ENCODE peak calls at places on chromosomes 16 and 17, in six cellular contexts. One of them, this sample, is unnamed. For H3K4me1, the result is how much of the 10 kb centered on the place peaks cover.

GRCh38 chr17:42221886-42222745 is 27.8 kb upstream of the GHDC start:
- DNase-seq in A549: peak
- DNase-seq in sigmoid colon: no peak
- DNase-seq in CD8-positive, alpha-beta memory T cell: peak
- DNase-seq in kidney: no peak
- DNase-seq in GM23338: peak
- DNase-seq in this sample: peak

GRCh38 chr17:66909811-66910210 is 54.7 kb upstream of the CACNG4 start:
- DNase-seq in A549: no peak
- DNase-seq in sigmoid colon: no peak
- DNase-seq in CD8-positive, alpha-beta memory T cell: no peak
- DNase-seq in kidney: no peak
- DNase-seq in GM23338: no peak
- DNase-seq in this sample: no peak

GRCh38 chr17:48127371-48128051 is 19.9 kb downstream of the SNX11 start:
- DNase-seq in A549: peak
- DNase-seq in sigmoid colon: no peak
- DNase-seq in CD8-positive, alpha-beta memory T cell: no peak
- DNase-seq in kidney: peak
- DNase-seq in GM23338: no peak
- DNase-seq in this sample: no peak

GRCh38 chr17:58232707-58233156 is 5.7 kb upstream of the LPO start:
- DNase-seq in A549: peak
- DNase-seq in sigmoid colon: no peak
- DNase-seq in CD8-positive, alpha-beta memory T cell: no peak
- DNase-seq in kidney: no peak
- DNase-seq in GM23338: peak
- DNase-seq in this sample: no peak

GRCh38 chr17:13510062-13510461 is 91.7 kb downstream of the HS3ST3A1 start:
- DNase-seq in A549: no peak
- DNase-seq in sigmoid colon: no peak
- DNase-seq in CD8-positive, alpha-beta memory T cell: no peak
- DNase-seq in kidney: no peak
- DNase-seq in GM23338: peak
- DNase-seq in this sample: no peak

GRCh38 chr16:70159355-70160348 is 13.9 kb upstream of the CLEC18C start:
- DNase-seq in A549: no peak
- DNase-seq in sigmoid colon: no peak
- DNase-seq in CD8-positive, alpha-beta memory T cell: peak
- DNase-seq in kidney: no peak
- DNase-seq in GM23338: no peak
- DNase-seq in this sample: no peak

GRCh38 chr17:75914643-75915265 is 10.1 kb upstream of the MRPL38 start:
- DNase-seq in A549: no peak
- DNase-seq in sigmoid colon: no peak
- DNase-seq in CD8-positive, alpha-beta memory T cell: no peak
- DNase-seq in kidney: no peak
- DNase-seq in GM23338: peak
- DNase-seq in this sample: no peak

GRCh38 chr17:14201595-14201994 is 35.1 kb downstream of the CDRT15 start:
- DNase-seq in A549: no peak
- DNase-seq in sigmoid colon: no peak
- DNase-seq in CD8-positive, alpha-beta memory T cell: peak
- DNase-seq in kidney: peak
- DNase-seq in GM23338: peak
- DNase-seq in this sample: peak

GRCh38 chr16:79748629-79749028 is 148.1 kb upstream of the MAF start:
- DNase-seq in A549: no peak
- DNase-seq in sigmoid colon: no peak
- DNase-seq in CD8-positive, alpha-beta memory T cell: no peak
- DNase-seq in kidney: no peak
- DNase-seq in GM23338: no peak
- DNase-seq in this sample: no peak

GRCh38 chr17:77327181-77327565 is 186.4 kb downstream of the SEC14L1 start:
- DNase-seq in A549: no peak
- DNase-seq in sigmoid colon: peak
- DNase-seq in CD8-positive, alpha-beta memory T cell: peak
- DNase-seq in kidney: peak
- DNase-seq in GM23338: no peak
- DNase-seq in this sample: no peak

GRCh38 chr17:66755101-66755943 is 79.6 kb upstream of the CACNG5 start:
- DNase-seq in A549: no peak
- DNase-seq in sigmoid colon: peak
- DNase-seq in CD8-positive, alpha-beta memory T cell: no peak
- DNase-seq in kidney: no peak
- DNase-seq in GM23338: no peak
- DNase-seq in this sample: no peak

GRCh38 chr17:4536742-4537411 is 18.3 kb downstream of the MYBBP1A start:
- DNase-seq in A549: no peak
- DNase-seq in sigmoid colon: no peak
- DNase-seq in CD8-positive, alpha-beta memory T cell: no peak
- DNase-seq in kidney: peak
- DNase-seq in GM23338: peak
- DNase-seq in this sample: no peak

GRCh38 chr17:70629902-70630301 is 460.6 kb downstream of the KCNJ2 start:
- DNase-seq in A549: peak
- DNase-seq in sigmoid colon: no peak
- DNase-seq in CD8-positive, alpha-beta memory T cell: no peak
- DNase-seq in kidney: no peak
- DNase-seq in GM23338: no peak
- DNase-seq in this sample: no peak

GRCh38 chr16:19348578-19349315 is 63.2 kb downstream of the CLEC19A start:
- DNase-seq in A549: no peak
- DNase-seq in sigmoid colon: no peak
- DNase-seq in CD8-positive, alpha-beta memory T cell: no peak
- DNase-seq in kidney: no peak
- DNase-seq in GM23338: peak
- DNase-seq in this sample: no peak

GRCh38 chr17:76125922-76126321 is 15.1 kb downstream of the FOXJ1 start:
- DNase-seq in A549: no peak
- DNase-seq in sigmoid colon: no peak
- DNase-seq in CD8-positive, alpha-beta memory T cell: no peak
- DNase-seq in kidney: no peak
- DNase-seq in GM23338: no peak
- DNase-seq in this sample: no peak

GRCh38 chr16:13056607-13057006 is 155.2 kb downstream of the SHISA9 start:
- DNase-seq in A549: no peak
- DNase-seq in sigmoid colon: no peak
- DNase-seq in CD8-positive, alpha-beta memory T cell: no peak
- DNase-seq in kidney: no peak
- DNase-seq in GM23338: no peak
- DNase-seq in this sample: no peak

GRCh38 chr17:75316253-75316652 is 27.0 kb upstream of the SLC25A19 start:
- DNase-seq in A549: no peak
- DNase-seq in sigmoid colon: no peak
- DNase-seq in CD8-positive, alpha-beta memory T cell: no peak
- DNase-seq in kidney: no peak
- DNase-seq in GM23338: no peak
- DNase-seq in this sample: no peak

GRCh38 chr17:59454633-59455105 is 110.7 kb upstream of the DHX40 start:
- DNase-seq in A549: no peak
- DNase-seq in sigmoid colon: no peak
- DNase-seq in CD8-positive, alpha-beta memory T cell: no peak
- DNase-seq in kidney: no peak
- DNase-seq in GM23338: no peak
- DNase-seq in this sample: no peak

GRCh38 chr17:40314557-40314953 is 5.6 kb downstream of the RARA start:
- DNase-seq in A549: peak
- DNase-seq in sigmoid colon: peak
- DNase-seq in CD8-positive, alpha-beta memory T cell: peak
- DNase-seq in kidney: peak
- DNase-seq in GM23338: no peak
- DNase-seq in this sample: peak

GRCh38 chr16:87303431-87303930 is 13.7 kb downstream of the C16orf95 start:
- DNase-seq in A549: no peak
- DNase-seq in sigmoid colon: no peak
- DNase-seq in CD8-positive, alpha-beta memory T cell: no peak
- DNase-seq in kidney: no peak
- DNase-seq in GM23338: no peak
- DNase-seq in this sample: no peak

GRCh38 chr16:4487955-4488481 is 11.8 kb downstream of the HMOX2 start:
- DNase-seq in A549: no peak
- DNase-seq in sigmoid colon: no peak
- DNase-seq in CD8-positive, alpha-beta memory T cell: no peak
- DNase-seq in kidney: no peak
- DNase-seq in GM23338: no peak
- DNase-seq in this sample: no peak

GRCh38 chr17:35214631-35215273 is 20.6 kb upstream of the SLC35G3 start:
- DNase-seq in A549: no peak
- DNase-seq in sigmoid colon: no peak
- DNase-seq in CD8-positive, alpha-beta memory T cell: no peak
- DNase-seq in kidney: no peak
- DNase-seq in GM23338: no peak
- DNase-seq in this sample: no peak

GRCh38 chr16:1674751-1675664 is 3.1 kb upstream of the JPT2 start:
- DNase-seq in A549: no peak
- DNase-seq in sigmoid colon: no peak
- DNase-seq in CD8-positive, alpha-beta memory T cell: no peak
- DNase-seq in kidney: no peak
- DNase-seq in GM23338: no peak
- DNase-seq in this sample: no peak

GRCh38 chr17:49969134-49969759 is at the start of gene DLX4:
- DNase-seq in A549: no peak
- DNase-seq in sigmoid colon: no peak
- DNase-seq in CD8-positive, alpha-beta memory T cell: no peak
- DNase-seq in kidney: peak
- DNase-seq in GM23338: peak
- DNase-seq in this sample: no peak

GRCh38 chr17:50371526-50371925 is 1.5 kb downstream of the MRPL27 start:
- DNase-seq in A549: no peak
- DNase-seq in sigmoid colon: no peak
- DNase-seq in CD8-positive, alpha-beta memory T cell: no peak
- DNase-seq in kidney: no peak
- DNase-seq in GM23338: no peak
- DNase-seq in this sample: no peak

GRCh38 chr17:19431691-19432090 is 20.7 kb downstream of the RNF112 start:
- DNase-seq in A549: no peak
- DNase-seq in sigmoid colon: no peak
- DNase-seq in CD8-positive, alpha-beta memory T cell: no peak
- DNase-seq in kidney: no peak
- DNase-seq in GM23338: no peak
- DNase-seq in this sample: no peak
- H3K4me1 ChIP-seq in A549: under half
- H3K4me1 ChIP-seq in sigmoid colon: under half
- H3K4me1 ChIP-seq in CD8-positive, alpha-beta memory T cell: under half
- H3K4me1 ChIP-seq in kidney: under half
- H3K4me1 ChIP-seq in GM23338: under half
- H3K4me1 ChIP-seq in this sample: under half

GRCh38 chr17:73092518-73093135 is at the start of gene SLC39A11:
- DNase-seq in A549: peak
- DNase-seq in sigmoid colon: peak
- DNase-seq in CD8-positive, alpha-beta memory T cell: peak
- DNase-seq in kidney: peak
- DNase-seq in GM23338: peak
- DNase-seq in this sample: peak

GRCh38 chr17:73089918-73090317 is 2.6 kb downstream of the SLC39A11 start:
- DNase-seq in A549: no peak
- DNase-seq in sigmoid colon: no peak
- DNase-seq in CD8-positive, alpha-beta memory T cell: no peak
- DNase-seq in kidney: no peak
- DNase-seq in GM23338: no peak
- DNase-seq in this sample: no peak

GRCh38 chr17:73091770-73092517 is 544 bp downstream of the SLC39A11 start:
- DNase-seq in A549: peak
- DNase-seq in sigmoid colon: no peak
- DNase-seq in CD8-positive, alpha-beta memory T cell: no peak
- DNase-seq in kidney: no peak
- DNase-seq in GM23338: peak
- DNase-seq in this sample: no peak

GRCh38 chr17:73090396-73091202 is 1.9 kb downstream of the SLC39A11 start:
- DNase-seq in A549: no peak
- DNase-seq in sigmoid colon: no peak
- DNase-seq in CD8-positive, alpha-beta memory T cell: no peak
- DNase-seq in kidney: no peak
- DNase-seq in GM23338: no peak
- DNase-seq in this sample: no peak

DNA sequence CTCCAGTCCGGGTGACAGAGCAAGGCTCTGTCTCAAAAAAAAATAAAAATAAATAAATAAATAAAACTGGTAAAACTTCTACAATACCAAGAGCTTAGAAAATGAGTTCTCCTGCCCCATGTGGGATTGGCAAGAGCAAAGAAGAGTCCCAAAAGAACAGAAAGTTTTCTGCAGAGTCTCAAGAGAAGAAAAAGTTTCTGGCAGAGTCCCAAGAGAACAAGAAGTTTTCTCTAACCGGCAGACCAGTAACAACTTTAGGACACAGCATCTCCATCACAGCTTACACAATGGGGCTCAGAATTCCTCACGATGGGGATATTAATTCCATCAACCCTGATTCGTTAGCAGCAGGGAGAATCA is 1.1 kb downstream of the SLC39A11 start:
- DNase-seq in A549: no peak
- DNase-seq in sigmoid colon: no peak
- DNase-seq in CD8-positive, alpha-beta memory T cell: no peak
- DNase-seq in kidney: no peak
- DNase-seq in GM23338: no peak
- DNase-seq in this sample: no peak
- H3K27ac ChIP-seq in A549: peak
- H3K27ac ChIP-seq in sigmoid colon: peak
- H3K27ac ChIP-seq in CD8-positive, alpha-beta memory T cell: no peak
- H3K27ac ChIP-seq in kidney: no peak
- H3K27ac ChIP-seq in GM23338: no peak
- H3K27ac ChIP-seq in this sample: no peak

GRCh38 chr17:8137645-8138342 is 13.9 kb upstream of the HES7 start:
- DNase-seq in A549: no peak
- DNase-seq in sigmoid colon: peak
- DNase-seq in CD8-positive, alpha-beta memory T cell: no peak
- DNase-seq in kidney: peak
- DNase-seq in GM23338: no peak
- DNase-seq in this sample: no peak
- H3K4me3 ChIP-seq in A549: peak
- H3K4me3 ChIP-seq in sigmoid colon: no peak
- H3K4me3 ChIP-seq in CD8-positive, alpha-beta memory T cell: peak
- H3K4me3 ChIP-seq in kidney: peak
- H3K4me3 ChIP-seq in GM23338: peak
- H3K4me3 ChIP-seq in this sample: peak

GRCh38 chr17:33099252-33099651 is 107.6 kb downstream of the SPACA3 start:
- DNase-seq in A549: no peak
- DNase-seq in sigmoid colon: no peak
- DNase-seq in CD8-positive, alpha-beta memory T cell: no peak
- DNase-seq in kidney: no peak
- DNase-seq in GM23338: no peak
- DNase-seq in this sample: no peak

GRCh38 chr17:33099906-33100305 is 108.3 kb downstream of the SPACA3 start:
- DNase-seq in A549: no peak
- DNase-seq in sigmoid colon: no peak
- DNase-seq in CD8-positive, alpha-beta memory T cell: no peak
- DNase-seq in kidney: no peak
- DNase-seq in GM23338: no peak
- DNase-seq in this sample: no peak

DNA sequence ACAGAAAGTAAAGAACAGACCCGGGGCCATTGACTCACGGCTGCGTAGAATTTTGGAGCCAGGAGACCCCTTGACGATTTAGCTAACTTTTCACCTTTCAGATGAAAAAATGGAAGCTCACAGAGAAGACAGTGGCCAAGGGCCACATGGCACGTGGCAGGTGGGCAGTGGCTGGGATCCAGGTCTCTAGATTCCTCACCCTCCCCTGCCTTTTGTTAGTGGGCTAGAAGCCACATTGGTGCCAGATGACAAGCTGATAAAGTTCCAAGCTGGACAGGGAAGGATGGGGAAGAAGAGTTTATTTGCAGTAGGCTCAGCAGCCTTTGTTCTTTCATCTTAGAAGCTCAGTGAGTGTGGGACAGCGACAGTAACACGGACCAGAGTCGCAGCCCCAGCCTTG is 105.8 kb downstream of the SPACA3 start:
- DNase-seq in A549: no peak
- DNase-seq in sigmoid colon: no peak
- DNase-seq in CD8-positive, alpha-beta memory T cell: no peak
- DNase-seq in kidney: no peak
- DNase-seq in GM23338: no peak
- DNase-seq in this sample: no peak
- H3K4me1 ChIP-seq in A549: under half
- H3K4me1 ChIP-seq in sigmoid colon: under half
- H3K4me1 ChIP-seq in CD8-positive, alpha-beta memory T cell: under half
- H3K4me1 ChIP-seq in kidney: under half
- H3K4me1 ChIP-seq in GM23338: under half
- H3K4me1 ChIP-seq in this sample: under half

This sample was measured in CD4-positive, alpha-beta memory T cell.